ENCODE peak calls at places on chromosome 13, in nine cellular contexts. Z is C1 segment of cervical spinal cord, Q is erythroblast, W is AG08395, B is activated B cell treated with CpG ODN at 0.5 μM for 24 hours, H is epithelial cell of esophagus, T is RWPE1, V is dorsolateral prefrontal cortex, M is neural progenitor cell. E is an unnamed sample.
A peak's percentile ranks its signal among the peaks of the same experiment; 100 is the strongest.

GRCh38 chr13:23518231-23518630 is 52.0 kb upstream of the TNFRSF19 start:
- DNase-seq in H (no peak), Q (no peak), Z (no peak), W (no peak), M (no peak), T (no peak), B (no peak), V (no peak), E (no peak)

GRCh38 chr13:97278395-97279078 is 56.4 kb downstream of the MBNL2 start:
- DNase-seq in B (no peak), H (peak; percentile 89), M (no peak), Q (no peak), T (peak; percentile 45), W (no peak), V (no peak), Z (no peak), E (no peak)

GRCh38 chr13:49584771-49585182 is 581 bp downstream of the RCBTB1 start:
- DNase-seq in Q (peak; percentile 42), Z (peak; percentile 55), V (no peak), W (peak; percentile 10), M (peak; percentile 26), B (no peak), T (no peak), H (peak; percentile 21), E (no peak)

GRCh38 chr13:76725211-76725610 is 161.0 kb downstream of the KCTD12 start:
- DNase-seq in M (no peak), Z (no peak), V (no peak), W (peak; percentile 38), H (no peak), B (no peak), Q (no peak), T (no peak), E (no peak)

GRCh38 chr13:113765241-113765910 is 6.3 kb downstream of the TMEM255B start:
- DNase-seq in V (no peak), W (peak; percentile 44), T (no peak), M (no peak), Q (no peak), Z (no peak), H (no peak), B (no peak), E (no peak)

GRCh38 chr13:73133536-73133935 is 74.7 kb downstream of the KLF5 start:
- DNase-seq in T (peak; percentile 48), V (no peak), Z (no peak), M (no peak), B (no peak), W (no peak), Q (no peak), H (peak; percentile 18), E (no peak)

GRCh38 chr13:96781141-96781540 is 213.1 kb downstream of the OXGR1 start:
- DNase-seq in Z (peak; percentile 37), Q (no peak), W (no peak), V (peak; percentile 28), T (no peak), B (no peak), H (peak; percentile 17), M (no peak), E (peak; percentile 20)

GRCh38 chr13:50805805-50806204 is 37.7 kb downstream of the DLEU7 start:
- DNase-seq in Q (peak; percentile 5), Z (no peak), T (no peak), W (no peak), V (no peak), M (peak; percentile 11), B (no peak), H (peak; percentile 26), E (no peak)

GRCh38 chr13:68736961-68737360 is 1370.7 kb upstream of the ATXN8OS start:
- DNase-seq in Q (no peak), V (no peak), B (no peak), H (no peak), Z (no peak), W (no peak), T (no peak), M (no peak), E (no peak)

GRCh38 chr13:65985632-65986031 is 1244.5 kb downstream of the PCDH9 start:
- DNase-seq in V (no peak), W (no peak), H (peak; percentile 30), M (peak; percentile 39), Z (no peak), T (no peak), Q (no peak), B (no peak), E (no peak)

GRCh38 chr13:36445806-36446423 is 13.6 kb downstream of the CCNA1 start:
- DNase-seq in H (peak; percentile 85), B (no peak), M (no peak), T (no peak), W (no peak), Q (no peak), Z (no peak), V (no peak), E (no peak)

GRCh38 chr13:62512194-62513141 is 1096.8 kb upstream of the PCDH20 start:
- DNase-seq in T (peak; percentile 1), Q (peak; percentile 37), W (no peak), B (no peak), V (no peak), Z (peak; percentile 30), M (peak; percentile 69), H (peak; percentile 53), E (no peak)

GRCh38 chr13:50838701-50839100 is 4.8 kb downstream of the DLEU7 start:
- DNase-seq in V (no peak), T (no peak), B (no peak), Q (no peak), M (no peak), H (no peak), W (no peak), Z (no peak), E (no peak)

GRCh38 chr13:29849071-29849541 is 1.3 kb downstream of the UBL3 start:
- DNase-seq in H (peak; percentile 49), M (peak; percentile 23), V (no peak), W (peak; percentile 12), Z (peak; percentile 32), Q (peak; percentile 38), B (no peak), T (no peak), E (no peak)

GRCh38 chr13:101473458-101473857 is 21.0 kb downstream of the ITGBL1 start:
- DNase-seq in B (no peak), H (peak; percentile 67), Z (peak; percentile 36), V (no peak), W (peak; percentile 74), T (no peak), Q (no peak), M (no peak), E (no peak)